ENCODE peak calls at places on chromosomes 5 and 9, in nine cellular contexts. One of them, this sample, is unnamed.
A peak's percentile ranks its signal among the peaks of the same experiment; 100 is the strongest.

GRCh38 chr5:33921005-33921404 is 15.2 kb upstream of the RXFP3 start:
- DNase-seq in neural progenitor cell: no peak
- DNase-seq in activated naive CD8-positive, alpha-beta T cell treated with anti-CD3 and anti-CD28 coated beads for 36 hours: no peak
- DNase-seq in OCI-LY7: no peak
- DNase-seq in amniotic stem cell: no peak
- DNase-seq in GM12865: no peak
- DNase-seq in stimulated activated CD4-positive, alpha-beta T cell treated with anti-CD3 and anti-CD28 coated beads, TNF-alpha, amount 100 ng/mL, for 4 hours: no peak
- DNase-seq in omental fat pad: no peak
- DNase-seq in pons: no peak
- DNase-seq in this sample: no peak

GRCh38 chr9:8717146-8717545 is 917.6 kb upstream of the DMAC1 start:
- DNase-seq in neural progenitor cell: no peak
- DNase-seq in activated naive CD8-positive, alpha-beta T cell treated with anti-CD3 and anti-CD28 coated beads for 36 hours: no peak
- DNase-seq in OCI-LY7: no peak
- DNase-seq in amniotic stem cell: no peak
- DNase-seq in GM12865: no peak
- DNase-seq in stimulated activated CD4-positive, alpha-beta T cell treated with anti-CD3 and anti-CD28 coated beads, TNF-alpha, amount 100 ng/mL, for 4 hours: no peak
- DNase-seq in omental fat pad: no peak
- DNase-seq in pons: no peak
- DNase-seq in this sample: no peak

GRCh38 chr5:172717481-172718195 is 53.4 kb downstream of the DUSP1 start:
- DNase-seq in neural progenitor cell: no peak
- DNase-seq in activated naive CD8-positive, alpha-beta T cell treated with anti-CD3 and anti-CD28 coated beads for 36 hours: no peak
- DNase-seq in OCI-LY7: no peak
- DNase-seq in amniotic stem cell: no peak
- DNase-seq in GM12865: no peak
- DNase-seq in stimulated activated CD4-positive, alpha-beta T cell treated with anti-CD3 and anti-CD28 coated beads, TNF-alpha, amount 100 ng/mL, for 4 hours: no peak
- DNase-seq in omental fat pad: no peak
- DNase-seq in pons: no peak
- DNase-seq in this sample: no peak

GRCh38 chr5:176743828-176744583 is 66.4 kb upstream of the UNC5A start:
- DNase-seq in neural progenitor cell: no peak
- DNase-seq in activated naive CD8-positive, alpha-beta T cell treated with anti-CD3 and anti-CD28 coated beads for 36 hours: no peak
- DNase-seq in OCI-LY7: no peak
- DNase-seq in amniotic stem cell: no peak
- DNase-seq in GM12865: no peak
- DNase-seq in stimulated activated CD4-positive, alpha-beta T cell treated with anti-CD3 and anti-CD28 coated beads, TNF-alpha, amount 100 ng/mL, for 4 hours: no peak
- DNase-seq in omental fat pad: no peak
- DNase-seq in pons: no peak
- DNase-seq in this sample: peak; percentile 8

GRCh38 chr9:38036359-38037084 is 32.5 kb downstream of the SHB start:
- DNase-seq in neural progenitor cell: no peak
- DNase-seq in activated naive CD8-positive, alpha-beta T cell treated with anti-CD3 and anti-CD28 coated beads for 36 hours: no peak
- DNase-seq in OCI-LY7: no peak
- DNase-seq in amniotic stem cell: no peak
- DNase-seq in GM12865: no peak
- DNase-seq in stimulated activated CD4-positive, alpha-beta T cell treated with anti-CD3 and anti-CD28 coated beads, TNF-alpha, amount 100 ng/mL, for 4 hours: no peak
- DNase-seq in omental fat pad: no peak
- DNase-seq in pons: no peak
- DNase-seq in this sample: no peak

GRCh38 chr5:553874-554273 is 29.6 kb upstream of the SLC9A3 start:
- DNase-seq in neural progenitor cell: no peak
- DNase-seq in activated naive CD8-positive, alpha-beta T cell treated with anti-CD3 and anti-CD28 coated beads for 36 hours: no peak
- DNase-seq in OCI-LY7: no peak
- DNase-seq in amniotic stem cell: no peak
- DNase-seq in GM12865: no peak
- DNase-seq in stimulated activated CD4-positive, alpha-beta T cell treated with anti-CD3 and anti-CD28 coated beads, TNF-alpha, amount 100 ng/mL, for 4 hours: no peak
- DNase-seq in omental fat pad: peak; percentile 10
- DNase-seq in pons: no peak
- DNase-seq in this sample: peak; percentile 85

GRCh38 chr5:119878712-119879111 is 249.4 kb downstream of the FAM170A start:
- DNase-seq in neural progenitor cell: peak; percentile 38
- DNase-seq in activated naive CD8-positive, alpha-beta T cell treated with anti-CD3 and anti-CD28 coated beads for 36 hours: no peak
- DNase-seq in OCI-LY7: no peak
- DNase-seq in amniotic stem cell: no peak
- DNase-seq in GM12865: no peak
- DNase-seq in stimulated activated CD4-positive, alpha-beta T cell treated with anti-CD3 and anti-CD28 coated beads, TNF-alpha, amount 100 ng/mL, for 4 hours: no peak
- DNase-seq in omental fat pad: no peak
- DNase-seq in pons: no peak
- DNase-seq in this sample: no peak

GRCh38 chr9:86098793-86099694 is at the start of gene GOLM1:
- DNase-seq in neural progenitor cell: peak; percentile 89
- DNase-seq in activated naive CD8-positive, alpha-beta T cell treated with anti-CD3 and anti-CD28 coated beads for 36 hours: peak; percentile 56
- DNase-seq in OCI-LY7: no peak
- DNase-seq in amniotic stem cell: no peak
- DNase-seq in GM12865: peak; percentile 71
- DNase-seq in stimulated activated CD4-positive, alpha-beta T cell treated with anti-CD3 and anti-CD28 coated beads, TNF-alpha, amount 100 ng/mL, for 4 hours: peak; percentile 6
- DNase-seq in omental fat pad: no peak
- DNase-seq in pons: no peak
- DNase-seq in this sample: peak; percentile 48

GRCh38 chr9:35110327-35110758 is 5.3 kb downstream of the ATOSB start:
- DNase-seq in neural progenitor cell: no peak
- DNase-seq in activated naive CD8-positive, alpha-beta T cell treated with anti-CD3 and anti-CD28 coated beads for 36 hours: no peak
- DNase-seq in OCI-LY7: no peak
- DNase-seq in amniotic stem cell: peak; percentile 8
- DNase-seq in GM12865: no peak
- DNase-seq in stimulated activated CD4-positive, alpha-beta T cell treated with anti-CD3 and anti-CD28 coated beads, TNF-alpha, amount 100 ng/mL, for 4 hours: no peak
- DNase-seq in omental fat pad: no peak
- DNase-seq in pons: peak; percentile 83
- DNase-seq in this sample: no peak

GRCh38 chr5:114380721-114381120 is 18.9 kb downstream of the KCNN2 start:
- DNase-seq in neural progenitor cell: no peak
- DNase-seq in activated naive CD8-positive, alpha-beta T cell treated with anti-CD3 and anti-CD28 coated beads for 36 hours: no peak
- DNase-seq in OCI-LY7: no peak
- DNase-seq in amniotic stem cell: no peak
- DNase-seq in GM12865: no peak
- DNase-seq in stimulated activated CD4-positive, alpha-beta T cell treated with anti-CD3 and anti-CD28 coated beads, TNF-alpha, amount 100 ng/mL, for 4 hours: no peak
- DNase-seq in omental fat pad: no peak
- DNase-seq in pons: no peak
- DNase-seq in this sample: no peak

GRCh38 chr5:172411423-172412111 is 42.8 kb downstream of the SH3PXD2B start:
- DNase-seq in neural progenitor cell: no peak
- DNase-seq in activated naive CD8-positive, alpha-beta T cell treated with anti-CD3 and anti-CD28 coated beads for 36 hours: peak; percentile 63
- DNase-seq in OCI-LY7: no peak
- DNase-seq in amniotic stem cell: no peak
- DNase-seq in GM12865: no peak
- DNase-seq in stimulated activated CD4-positive, alpha-beta T cell treated with anti-CD3 and anti-CD28 coated beads, TNF-alpha, amount 100 ng/mL, for 4 hours: no peak
- DNase-seq in omental fat pad: no peak
- DNase-seq in pons: no peak
- DNase-seq in this sample: no peak

GRCh38 chr5:176979669-176980068 is 26.9 kb downstream of the UIMC1 start:
- DNase-seq in neural progenitor cell: no peak
- DNase-seq in activated naive CD8-positive, alpha-beta T cell treated with anti-CD3 and anti-CD28 coated beads for 36 hours: no peak
- DNase-seq in OCI-LY7: no peak
- DNase-seq in amniotic stem cell: no peak
- DNase-seq in GM12865: peak; percentile 13
- DNase-seq in stimulated activated CD4-positive, alpha-beta T cell treated with anti-CD3 and anti-CD28 coated beads, TNF-alpha, amount 100 ng/mL, for 4 hours: no peak
- DNase-seq in omental fat pad: no peak
- DNase-seq in pons: no peak
- DNase-seq in this sample: no peak

GRCh38 chr9:69760278-69760610 is 433 bp upstream of the PTAR1 start:
- DNase-seq in neural progenitor cell: no peak
- DNase-seq in activated naive CD8-positive, alpha-beta T cell treated with anti-CD3 and anti-CD28 coated beads for 36 hours: no peak
- DNase-seq in OCI-LY7: no peak
- DNase-seq in amniotic stem cell: no peak
- DNase-seq in GM12865: no peak
- DNase-seq in stimulated activated CD4-positive, alpha-beta T cell treated with anti-CD3 and anti-CD28 coated beads, TNF-alpha, amount 100 ng/mL, for 4 hours: no peak
- DNase-seq in omental fat pad: no peak
- DNase-seq in pons: no peak
- DNase-seq in this sample: no peak

GRCh38 chr5:134506054-134507039 is 19.1 kb upstream of the JADE2 start:
- DNase-seq in neural progenitor cell: peak; percentile 51
- DNase-seq in activated naive CD8-positive, alpha-beta T cell treated with anti-CD3 and anti-CD28 coated beads for 36 hours: no peak
- DNase-seq in OCI-LY7: no peak
- DNase-seq in amniotic stem cell: no peak
- DNase-seq in GM12865: no peak
- DNase-seq in stimulated activated CD4-positive, alpha-beta T cell treated with anti-CD3 and anti-CD28 coated beads, TNF-alpha, amount 100 ng/mL, for 4 hours: no peak
- DNase-seq in omental fat pad: no peak
- DNase-seq in pons: no peak
- DNase-seq in this sample: peak; percentile 98

GRCh38 chr5:532521-533242 is 8.4 kb upstream of the SLC9A3 start:
- DNase-seq in neural progenitor cell: no peak
- DNase-seq in activated naive CD8-positive, alpha-beta T cell treated with anti-CD3 and anti-CD28 coated beads for 36 hours: no peak
- DNase-seq in OCI-LY7: no peak
- DNase-seq in amniotic stem cell: no peak
- DNase-seq in GM12865: no peak
- DNase-seq in stimulated activated CD4-positive, alpha-beta T cell treated with anti-CD3 and anti-CD28 coated beads, TNF-alpha, amount 100 ng/mL, for 4 hours: no peak
- DNase-seq in omental fat pad: no peak
- DNase-seq in pons: no peak
- DNase-seq in this sample: no peak

GRCh38 chr9:134328341-134328840 is 2.1 kb downstream of the RXRA start:
- DNase-seq in neural progenitor cell: peak; percentile 93
- DNase-seq in activated naive CD8-positive, alpha-beta T cell treated with anti-CD3 and anti-CD28 coated beads for 36 hours: no peak
- DNase-seq in OCI-LY7: no peak
- DNase-seq in amniotic stem cell: no peak
- DNase-seq in GM12865: no peak
- DNase-seq in stimulated activated CD4-positive, alpha-beta T cell treated with anti-CD3 and anti-CD28 coated beads, TNF-alpha, amount 100 ng/mL, for 4 hours: no peak
- DNase-seq in omental fat pad: no peak
- DNase-seq in pons: no peak
- DNase-seq in this sample: peak; percentile 67

GRCh38 chr9:104817437-104817836 is 53.5 kb downstream of the NIPSNAP3B start:
- DNase-seq in neural progenitor cell: no peak
- DNase-seq in activated naive CD8-positive, alpha-beta T cell treated with anti-CD3 and anti-CD28 coated beads for 36 hours: no peak
- DNase-seq in OCI-LY7: no peak
- DNase-seq in amniotic stem cell: no peak
- DNase-seq in GM12865: no peak
- DNase-seq in stimulated activated CD4-positive, alpha-beta T cell treated with anti-CD3 and anti-CD28 coated beads, TNF-alpha, amount 100 ng/mL, for 4 hours: no peak
- DNase-seq in omental fat pad: no peak
- DNase-seq in pons: no peak
- DNase-seq in this sample: no peak

GRCh38 chr5:36156124-36156601 is 4.3 kb downstream of the SKP2 start:
- DNase-seq in neural progenitor cell: no peak
- DNase-seq in activated naive CD8-positive, alpha-beta T cell treated with anti-CD3 and anti-CD28 coated beads for 36 hours: no peak
- DNase-seq in OCI-LY7: no peak
- DNase-seq in amniotic stem cell: no peak
- DNase-seq in GM12865: no peak
- DNase-seq in stimulated activated CD4-positive, alpha-beta T cell treated with anti-CD3 and anti-CD28 coated beads, TNF-alpha, amount 100 ng/mL, for 4 hours: no peak
- DNase-seq in omental fat pad: no peak
- DNase-seq in pons: no peak
- DNase-seq in this sample: no peak

GRCh38 chr5:1510631-1511030 is 13.1 kb downstream of the LPCAT1 start:
- DNase-seq in neural progenitor cell: no peak
- DNase-seq in activated naive CD8-positive, alpha-beta T cell treated with anti-CD3 and anti-CD28 coated beads for 36 hours: no peak
- DNase-seq in OCI-LY7: no peak
- DNase-seq in amniotic stem cell: no peak
- DNase-seq in GM12865: no peak
- DNase-seq in stimulated activated CD4-positive, alpha-beta T cell treated with anti-CD3 and anti-CD28 coated beads, TNF-alpha, amount 100 ng/mL, for 4 hours: no peak
- DNase-seq in omental fat pad: peak; percentile 6
- DNase-seq in pons: no peak
- DNase-seq in this sample: no peak

GRCh38 chr5:130975847-130976246 is 189.2 kb downstream of the HINT1 start:
- DNase-seq in neural progenitor cell: no peak
- DNase-seq in activated naive CD8-positive, alpha-beta T cell treated with anti-CD3 and anti-CD28 coated beads for 36 hours: no peak
- DNase-seq in OCI-LY7: no peak
- DNase-seq in amniotic stem cell: no peak
- DNase-seq in GM12865: no peak
- DNase-seq in stimulated activated CD4-positive, alpha-beta T cell treated with anti-CD3 and anti-CD28 coated beads, TNF-alpha, amount 100 ng/mL, for 4 hours: no peak
- DNase-seq in omental fat pad: no peak
- DNase-seq in pons: no peak
- DNase-seq in this sample: peak; percentile 48

GRCh38 chr9:91147079-91147708 is 214.5 kb downstream of the AUH start:
- DNase-seq in neural progenitor cell: peak; percentile 71
- DNase-seq in activated naive CD8-positive, alpha-beta T cell treated with anti-CD3 and anti-CD28 coated beads for 36 hours: no peak
- DNase-seq in OCI-LY7: no peak
- DNase-seq in amniotic stem cell: no peak
- DNase-seq in GM12865: no peak
- DNase-seq in stimulated activated CD4-positive, alpha-beta T cell treated with anti-CD3 and anti-CD28 coated beads, TNF-alpha, amount 100 ng/mL, for 4 hours: no peak
- DNase-seq in omental fat pad: no peak
- DNase-seq in pons: no peak
- DNase-seq in this sample: no peak

GRCh38 chr9:129930743-129931142 is 95.5 kb downstream of the USP20 start:
- DNase-seq in neural progenitor cell: no peak
- DNase-seq in activated naive CD8-positive, alpha-beta T cell treated with anti-CD3 and anti-CD28 coated beads for 36 hours: no peak
- DNase-seq in OCI-LY7: no peak
- DNase-seq in amniotic stem cell: no peak
- DNase-seq in GM12865: no peak
- DNase-seq in stimulated activated CD4-positive, alpha-beta T cell treated with anti-CD3 and anti-CD28 coated beads, TNF-alpha, amount 100 ng/mL, for 4 hours: no peak
- DNase-seq in omental fat pad: no peak
- DNase-seq in pons: no peak
- DNase-seq in this sample: no peak